ENCODE peak calls at places on chromosomes 4 and X, in four cellular contexts. S is GM12878, D is A549, J is SK-N-SH. L is an unnamed sample.

GRCh38 chr4:56531149-56531770 is 25.7 kb downstream of the ARL9 start:
- DNase-seq in S (no peak), D (no peak), J (no peak), L (no peak)

GRCh38 chr4:162139412-162139811 is 24.4 kb downstream of the FSTL5 start:
- DNase-seq in S (no peak), D (no peak), J (no peak), L (no peak)

GRCh38 chrX:38654302-38654701 is 93.0 kb downstream of the TSPAN7 start:
- DNase-seq in S (no peak), D (peak), J (peak), L (peak)

GRCh38 chrX:13489451-13489850 is 80.0 kb upstream of the EGFL6 start:
- DNase-seq in S (no peak), D (peak), J (no peak), L (no peak)

GRCh38 chr4:150297861-150298474 is 219.7 kb downstream of the DCLK2 start:
- DNase-seq in S (peak), D (peak), J (peak), L (peak)

GRCh38 chr4:107896158-107896645 is 35.1 kb upstream of the CYP2U1 start:
- DNase-seq in S (no peak), D (peak), J (no peak), L (peak)

GRCh38 chr4:84319124-84319523 is 180.0 kb downstream of the NKX6-1 start:
- DNase-seq in S (no peak), D (peak), J (no peak), L (no peak)

GRCh38 chrX:68196939-68197791 is 236.1 kb downstream of the OPHN1 start:
- DNase-seq in S (no peak), D (peak), J (peak), L (peak)

DNA sequence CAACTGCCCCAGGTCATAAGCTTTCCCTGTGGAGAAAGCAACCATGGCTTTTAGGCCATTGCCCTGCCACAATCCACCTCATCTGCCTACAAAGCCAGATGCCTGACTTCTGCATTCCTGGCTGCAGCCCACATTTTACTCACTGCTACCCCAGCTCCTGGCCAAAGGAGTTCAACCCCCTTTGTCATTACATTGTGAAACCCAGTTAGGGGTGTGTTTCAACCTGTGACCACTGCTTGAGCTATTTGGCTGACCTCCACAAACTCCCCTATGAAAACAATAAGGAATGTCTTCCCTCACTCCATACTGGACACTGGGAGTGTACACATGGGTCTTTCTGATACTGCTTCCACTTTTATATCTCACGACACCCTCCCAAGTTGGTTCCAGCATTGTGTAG is 589.2 kb downstream of the SH3BGRL start:
- DNase-seq in S (no peak), D (no peak), J (no peak), L (no peak)
- TF ChIP-seq PBX3 in S (no peak), D (no peak), J (no peak), L (no peak)

GRCh38 chrX:153766098-153766817 is 2.2 kb downstream of the PLXNB3 start:
- DNase-seq in S (no peak), D (peak), J (peak), L (peak)

GRCh38 chrX:153763989-153764755 is at the start of gene PLXNB3:
- DNase-seq in S (peak), D (peak), J (peak), L (peak)

GRCh38 chrX:153766871-153767673 is 3.0 kb downstream of the PLXNB3 start:
- DNase-seq in S (no peak), D (no peak), J (peak), L (no peak)

GRCh38 chrX:153764786-153765137 is 713 bp downstream of the PLXNB3 start:
- DNase-seq in S (no peak), D (no peak), J (peak), L (peak)

DNA sequence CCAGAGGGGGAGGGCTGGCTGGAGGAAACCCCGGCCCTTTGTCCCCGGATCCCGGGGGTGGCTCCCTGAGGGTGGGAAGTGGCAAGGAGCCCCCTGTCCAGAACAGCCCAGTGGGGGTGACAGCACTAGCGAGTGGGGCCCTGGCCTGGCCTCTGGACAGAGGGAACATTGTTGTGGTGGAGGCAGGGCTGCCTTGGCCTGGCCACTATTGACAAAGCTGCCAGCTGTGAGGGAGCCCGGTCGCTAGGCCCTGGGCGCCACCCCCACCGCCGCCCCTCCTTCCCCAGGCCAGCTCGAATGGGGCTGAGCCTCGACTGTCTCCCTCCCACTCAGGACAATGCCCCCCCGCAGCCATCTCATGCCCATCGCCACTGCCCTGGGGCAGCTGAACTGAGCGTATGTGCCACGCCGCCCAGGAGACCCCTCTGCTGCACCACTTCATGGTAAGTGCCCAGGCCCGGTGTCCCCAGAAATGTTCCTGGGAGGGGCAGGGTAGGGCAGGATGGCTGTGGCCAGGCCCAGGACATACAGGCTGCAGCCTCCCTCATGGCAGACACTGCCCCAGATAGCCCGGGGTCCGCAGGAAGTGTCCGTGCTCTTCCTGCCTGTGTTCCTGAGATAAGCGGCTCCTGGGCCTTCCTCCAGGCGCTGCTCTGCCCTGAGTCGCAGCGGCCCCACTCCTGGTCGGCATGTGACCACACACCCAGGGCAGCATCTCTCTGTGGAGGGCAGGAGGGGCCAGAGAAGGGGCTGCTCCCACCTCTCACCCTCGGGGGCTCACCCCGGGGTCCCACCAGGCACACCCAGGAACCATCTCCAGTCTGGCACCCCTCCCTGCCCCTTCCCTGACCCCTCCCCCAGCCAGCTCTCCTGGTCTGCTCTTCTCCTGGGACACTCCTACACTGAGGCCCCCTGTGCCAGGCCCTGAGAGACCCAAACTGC is 1.4 kb downstream of the PLXNB3 start:
- DNase-seq in S (no peak), D (no peak), J (peak), L (peak)
- TF ChIP-seq PBX3 in S (no peak), D (no peak), J (no peak), L (no peak)

DNA sequence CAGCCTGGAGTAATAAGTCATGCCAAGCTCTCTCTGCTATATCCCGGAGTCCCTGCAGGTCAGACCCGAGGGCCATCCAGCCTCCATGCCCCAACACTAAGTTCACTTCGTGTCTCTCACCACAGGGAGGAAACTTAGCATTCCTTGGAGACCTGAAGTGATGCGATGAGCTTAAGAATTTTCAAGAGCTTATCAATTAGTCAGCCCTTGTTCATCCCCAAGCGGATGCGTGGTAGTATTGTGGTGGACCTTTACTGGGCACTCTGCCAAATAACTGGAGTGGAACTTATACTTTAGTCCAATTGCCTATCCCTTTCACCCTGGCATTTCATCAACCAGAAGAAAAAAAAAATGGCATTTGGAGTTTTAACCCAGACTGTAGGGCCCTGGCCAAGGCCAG is 137.2 kb downstream of the RELL1 start:
- DNase-seq in S (no peak), D (no peak), J (no peak), L (no peak)
- TF ChIP-seq PBX3 in S (no peak), D (no peak), J (no peak), L (no peak)

GRCh38 chr4:8907596-8908205 is 36.1 kb upstream of the HMX1 start:
- DNase-seq in S (no peak), D (no peak), J (peak), L (no peak)
- TF ChIP-seq PBX3 in S (no peak), D (no peak), J (no peak), L (no peak)

DNA sequence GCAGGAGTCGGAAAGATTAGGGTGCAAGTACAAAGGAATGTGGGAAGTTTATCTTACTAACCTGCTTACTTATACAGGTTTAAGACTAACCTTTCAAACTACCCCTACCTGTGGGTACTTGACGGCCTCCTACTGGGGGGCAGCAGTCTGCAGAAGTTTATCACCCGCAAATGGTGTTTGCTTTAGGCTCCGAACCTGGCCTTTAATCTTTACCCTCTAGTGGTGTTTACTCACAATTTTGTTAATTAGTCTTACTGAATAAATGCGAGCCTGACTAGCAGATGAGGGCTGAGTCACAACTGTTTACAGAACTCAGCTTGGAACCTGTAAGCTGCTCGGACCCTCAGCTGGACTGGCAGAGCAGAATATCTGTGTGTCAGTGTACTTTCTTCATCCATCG is 204.2 kb upstream of the GPRIN3 start:
- DNase-seq in S (no peak), D (no peak), J (no peak), L (no peak)
- TF ChIP-seq PBX3 in S (no peak), D (no peak), J (no peak), L (no peak)

DNA sequence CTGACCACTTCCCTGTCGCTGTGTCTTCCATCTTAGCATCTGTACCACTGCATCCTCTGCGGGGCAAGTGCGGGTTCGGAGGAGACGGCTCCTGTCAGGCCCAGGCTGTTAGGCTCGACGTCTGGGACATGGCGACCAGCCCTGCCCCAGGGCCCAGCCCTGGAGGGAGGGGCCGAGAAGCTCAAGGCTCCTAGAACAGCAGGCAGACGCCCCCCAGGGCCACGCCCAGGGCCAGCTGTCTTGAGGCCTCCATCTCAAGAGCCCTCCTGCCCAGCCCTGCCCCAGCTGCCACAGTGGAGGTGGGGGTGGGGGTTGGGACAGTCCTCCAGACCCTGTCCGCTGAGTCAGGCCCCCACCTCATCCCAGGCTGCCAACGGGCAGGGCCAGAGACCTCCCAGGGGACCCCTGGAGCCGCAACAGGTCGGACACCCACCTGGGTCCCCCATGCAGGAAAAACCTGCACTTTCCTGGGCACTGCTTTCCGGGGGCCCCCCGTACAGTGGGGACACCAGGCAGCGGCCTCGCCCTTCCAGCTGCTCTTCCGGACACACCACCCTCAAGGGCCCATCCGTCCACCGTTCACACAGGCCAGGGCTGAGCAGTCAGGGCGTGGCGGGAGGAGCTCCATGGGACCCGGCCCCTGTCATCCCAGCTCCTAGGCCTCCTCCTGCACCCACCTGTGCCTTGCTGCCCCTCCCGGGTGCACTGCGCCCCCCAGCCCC is 83.1 kb downstream of the FAM53A start:
- DNase-seq in S (no peak), D (no peak), J (no peak), L (no peak)
- TF ChIP-seq PBX3 in S (no peak), D (no peak), J (no peak), L (no peak)

GRCh38 chr4:52657630-52658501 is 1.2 kb downstream of the USP46 start:
- DNase-seq in S (no peak), D (peak), J (peak), L (no peak)
- TF ChIP-seq PBX3 in S (no peak), D (no peak), J (no peak), L (no peak)

DNA sequence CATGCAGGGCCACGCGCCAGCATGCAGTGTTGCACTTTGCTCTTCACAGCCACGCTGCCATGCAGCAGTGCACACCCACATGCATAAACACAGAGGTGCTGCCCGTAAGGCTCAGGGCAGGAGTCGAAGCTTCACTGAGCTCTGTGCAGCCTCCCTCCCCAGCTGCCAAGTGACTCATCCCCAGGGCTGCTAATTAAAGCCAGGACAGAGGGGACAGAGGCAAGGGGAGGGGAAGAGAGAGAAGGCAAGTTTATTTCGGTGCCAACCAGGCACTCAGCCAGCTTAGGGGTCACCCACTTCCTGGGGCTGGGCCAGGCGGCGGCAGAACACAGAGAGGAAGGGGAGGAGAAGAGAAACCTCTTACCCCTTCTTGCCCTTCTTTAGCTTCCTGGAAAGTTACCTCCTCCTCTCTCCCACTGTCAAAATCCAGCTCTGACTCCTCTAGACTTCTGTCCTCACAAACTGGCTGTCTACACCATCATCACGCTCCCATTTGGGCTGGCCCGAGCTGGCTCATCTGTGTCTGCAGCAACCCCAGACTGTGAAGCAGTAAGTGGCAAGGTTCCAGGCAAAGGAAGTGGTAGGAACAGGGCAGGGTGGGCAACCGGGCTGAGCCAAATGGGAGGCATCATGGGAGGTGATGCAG is 6.2 kb upstream of the IQSEC2 start:
- DNase-seq in S (peak), D (no peak), J (peak), L (no peak)
- TF ChIP-seq PBX3 in S (no peak), D (no peak), J (peak), L (no peak)

DNA sequence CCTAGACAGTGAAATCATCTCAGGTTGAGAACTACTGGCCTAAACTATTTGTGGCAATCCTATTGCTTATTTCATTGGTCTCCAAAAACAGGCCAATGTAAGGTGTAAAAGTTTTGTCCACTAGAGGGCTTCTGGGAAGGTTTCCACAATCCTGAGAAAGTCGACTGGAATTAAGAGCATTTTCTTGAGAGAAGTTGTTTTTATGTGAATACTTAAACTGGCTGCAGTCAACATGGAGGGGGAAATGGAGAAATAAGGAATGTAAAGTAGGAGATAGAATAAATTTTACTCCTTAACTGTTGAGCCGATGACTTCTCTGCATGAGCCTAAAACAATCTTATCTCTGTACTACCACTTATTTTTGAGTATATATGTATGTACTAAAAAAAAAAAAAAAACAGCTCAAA is 11.0 kb upstream of the EIF4E start:
- DNase-seq in S (no peak), D (peak), J (peak), L (peak)
- TF ChIP-seq PBX3 in S (no peak), D (no peak), J (no peak), L (no peak)

DNA sequence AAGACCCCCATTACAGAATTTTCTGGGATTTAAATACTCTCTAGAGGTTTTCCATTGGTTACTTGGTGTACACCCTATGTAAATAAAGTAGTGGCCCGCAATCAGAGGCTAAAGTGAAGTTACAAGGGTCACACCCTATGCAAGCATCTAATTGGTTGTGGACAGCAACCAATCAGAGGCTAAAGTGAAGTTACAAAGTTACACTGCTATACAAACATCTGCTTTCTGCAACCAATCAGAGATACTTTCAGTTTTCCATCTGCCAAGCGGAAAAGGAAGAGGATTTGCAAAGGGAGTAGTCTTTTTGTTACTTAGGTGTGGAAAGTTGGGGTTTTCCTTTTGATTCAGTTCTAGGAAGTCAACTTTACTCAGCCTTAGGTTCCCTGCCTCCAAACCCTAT is 2.0 kb upstream of the ATRX start:
- DNase-seq in S (no peak), D (peak), J (no peak), L (peak)
- TF ChIP-seq PBX3 in S (no peak), D (no peak), J (no peak), L (no peak)

L was measured in HepG2.